ENCODE peak calls at places on chromosomes 11 and 22, in six cellular contexts. U is esophagus squamous epithelium, T is WTC11, P is left lung, W is esophagus muscularis mucosa, H is cardiac fibroblast. K is an unnamed sample.
A peak's percentile ranks its signal among the peaks of the same experiment; 100 is the strongest.

GRCh38 chr11:124869331-124869730 is 4.1 kb downstream of the ROBO3 start:
- DNase-seq in U (no peak), P (no peak), W (no peak), H (no peak), T (no peak), K (no peak)

GRCh38 chr11:90178751-90179150 is 44.1 kb downstream of the CHORDC1 start:
- DNase-seq in U (no peak), H (no peak), W (no peak), T (no peak), P (no peak), K (no peak)

GRCh38 chr11:119594639-119595249 is 134.3 kb downstream of the NECTIN1 start:
- DNase-seq in U (no peak), T (no peak), P (no peak), W (no peak), H (peak; percentile 66), K (no peak)

GRCh38 chr11:31802609-31802989 is 8.5 kb downstream of the PAX6 start:
- DNase-seq in H (no peak), T (peak; percentile 60), P (peak; percentile 68), U (no peak), W (peak; percentile 50), K (no peak)

GRCh38 chr22:43401233-43401632 is 10.6 kb upstream of the MPPED1 start:
- DNase-seq in H (no peak), P (no peak), U (no peak), T (peak; percentile 7), W (no peak), K (no peak)

GRCh38 chr11:5288108-5288911 is 13.4 kb downstream of the OR51B4 start:
- DNase-seq in U (no peak), H (peak; percentile 29), T (no peak), W (no peak), P (no peak), K (no peak)

GRCh38 chr11:115645631-115646271 is 141.5 kb upstream of the CADM1 start:
- DNase-seq in T (peak; percentile 87), W (no peak), U (no peak), P (no peak), H (no peak), K (peak; percentile 89)

GRCh38 chr11:33125611-33126010 is 35.7 kb downstream of the CSTF3 start:
- DNase-seq in H (no peak), P (no peak), T (no peak), W (no peak), U (no peak), K (no peak)

GRCh38 chr11:93288079-93288478 is 42.5 kb upstream of the DEUP1 start:
- DNase-seq in P (no peak), T (no peak), H (no peak), U (no peak), W (no peak), K (no peak)

GRCh38 chr11:79461144-79461543 is 20.3 kb upstream of the TENM4 start:
- DNase-seq in W (peak; percentile 78), U (no peak), T (no peak), H (peak; percentile 61), P (no peak), K (no peak)

GRCh38 chr11:31803813-31804438 is 7.2 kb downstream of the PAX6 start:
- DNase-seq in H (no peak), P (no peak), T (no peak), W (peak; percentile 14), U (no peak), K (no peak)

GRCh38 chr22:37430941-37431340 is 3.7 kb upstream of the ELFN2 start:
- DNase-seq in W (no peak), T (no peak), P (peak; percentile 16), H (no peak), U (no peak), K (no peak)

GRCh38 chr11:8168485-8169257 is at the start of gene RIC3:
- DNase-seq in U (no peak), H (no peak), P (peak; percentile 75), W (no peak), T (peak; percentile 61), K (peak; percentile 60)

GRCh38 chr11:111718436-111719325 is 47.5 kb downstream of the PPP2R1B start:
- DNase-seq in U (no peak), H (peak; percentile 56), W (no peak), P (no peak), T (no peak), K (no peak)

GRCh38 chr11:124460459-124460858 is 15.0 kb upstream of the OR8B8 start:
- DNase-seq in T (no peak), U (no peak), H (no peak), P (no peak), W (no peak), K (no peak)

GRCh38 chr11:19846654-19847330 is 134.2 kb downstream of the NAV2 start:
- DNase-seq in W (no peak), T (no peak), H (peak; percentile 77), P (no peak), U (no peak), K (no peak)

GRCh38 chr11:28836285-28837081 is 728.3 kb downstream of the METTL15 start:
- DNase-seq in T (no peak), U (no peak), W (no peak), P (no peak), H (peak; percentile 94), K (no peak)

GRCh38 chr11:128608732-128609131 is 21.4 kb upstream of the ETS1 start:
- DNase-seq in T (no peak), H (no peak), W (no peak), P (no peak), U (no peak), K (no peak)

DNA sequence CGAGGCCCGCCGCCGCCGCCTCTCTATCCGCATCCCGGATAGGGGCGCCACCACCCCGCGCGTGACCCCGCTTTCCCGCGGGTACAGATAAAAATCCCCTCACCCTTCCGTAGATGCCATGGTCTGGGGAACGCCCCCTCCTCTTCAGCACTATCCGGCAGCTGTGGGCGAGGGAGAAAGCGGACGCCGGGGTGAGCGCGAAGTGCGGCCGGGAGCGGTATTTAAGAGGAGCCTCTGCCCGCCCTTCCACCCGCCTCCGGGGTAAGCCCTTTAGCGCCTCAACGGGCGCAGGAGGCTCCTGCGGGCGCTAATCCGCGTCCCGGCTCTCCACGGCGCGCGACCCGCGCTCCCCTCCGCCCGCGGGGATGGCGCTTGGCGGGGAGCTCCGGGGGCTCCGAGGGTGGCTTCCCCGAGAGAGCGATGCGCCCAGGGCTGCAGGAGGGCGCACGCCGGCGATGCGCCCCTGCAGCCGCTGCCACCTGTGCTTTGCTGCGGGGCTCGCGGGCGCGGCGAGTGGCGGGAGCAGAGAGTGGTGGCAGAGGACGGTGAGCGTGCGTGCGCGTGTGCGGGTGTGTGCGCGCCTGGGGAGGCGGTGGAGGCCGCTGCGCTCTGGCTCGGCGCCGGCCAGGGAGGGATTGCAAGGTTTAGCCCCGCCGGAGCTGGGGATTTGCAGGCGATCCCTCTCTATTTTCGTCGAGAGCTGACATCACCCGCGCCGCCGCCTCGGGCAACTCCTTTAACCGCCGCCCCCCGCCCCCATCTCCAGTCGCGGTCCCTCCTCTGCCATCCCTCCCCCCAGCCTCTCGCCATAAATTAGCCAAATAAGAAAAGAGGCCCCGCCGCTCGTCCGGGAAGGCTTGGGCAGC is at the start of gene SLC1A2:
- DNase-seq in U (no peak), W (no peak), H (peak; percentile 31), T (peak; percentile 71), P (peak; percentile 71), K (peak; percentile 87)
- TF ChIP-seq CTCF in U (no peak), W (no peak), H (no peak), T (no peak), P (no peak), K (no peak)

GRCh38 chr11:47267858-47268257 is 2.1 kb upstream of the MADD start:
- DNase-seq in W (no peak), H (no peak), U (no peak), P (no peak), T (no peak), K (no peak)

GRCh38 chr11:47268448-47269001 is 1.4 kb upstream of the MADD start:
- DNase-seq in W (no peak), U (no peak), H (no peak), T (no peak), P (no peak), K (no peak)

GRCh38 chr11:47270331-47271271 is 668 bp downstream of the MADD start:
- DNase-seq in U (no peak), P (no peak), W (no peak), T (no peak), H (peak; percentile 66), K (peak; percentile 47)

GRCh38 chr11:47269829-47270305 is at the start of gene MADD:
- DNase-seq in U (peak; percentile 37), H (peak; percentile 89), T (peak; percentile 68), P (peak; percentile 97), W (peak; percentile 95), K (peak; percentile 84)

DNA sequence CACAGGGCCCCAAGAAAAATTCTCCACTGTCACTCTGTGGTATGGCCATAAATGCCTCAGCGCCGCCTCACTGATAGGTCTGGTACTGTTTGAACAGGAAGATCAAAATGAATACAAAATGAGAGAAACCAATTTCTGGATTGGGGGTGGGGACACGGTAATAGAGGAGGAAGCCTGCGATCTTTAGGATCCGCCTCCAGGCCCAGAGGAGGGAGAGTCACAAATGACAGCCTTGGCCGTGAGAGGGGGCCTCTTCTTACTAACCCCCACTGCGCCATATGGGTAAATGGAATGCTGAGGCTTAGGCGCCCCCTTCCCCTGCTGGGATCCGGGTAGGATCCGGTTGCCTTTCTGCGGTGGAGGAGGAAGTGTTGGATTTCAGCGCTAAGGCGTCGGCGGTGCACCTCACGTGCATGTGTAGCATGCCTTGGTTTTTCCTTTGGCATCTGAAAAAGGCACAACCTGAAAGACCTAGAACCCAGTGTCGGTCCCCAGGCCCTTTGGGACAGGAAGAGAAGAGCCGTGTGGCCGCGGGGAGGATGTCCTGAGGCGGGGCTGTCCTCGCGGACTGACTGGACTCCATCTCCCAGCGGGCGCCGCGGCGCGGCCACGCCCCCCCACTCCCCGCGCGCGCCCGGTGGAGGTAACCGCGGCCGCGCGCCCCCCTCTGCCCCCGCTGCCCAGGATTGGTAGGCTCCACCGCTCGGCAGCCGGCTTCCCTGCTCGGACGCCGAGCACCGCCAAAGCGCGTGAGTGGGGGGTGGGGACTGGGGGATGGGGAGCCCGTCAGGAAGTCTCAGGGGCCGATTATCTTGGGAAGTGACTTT is 718 bp upstream of the MADD start:
- DNase-seq in W (peak; percentile 95), H (peak; percentile 92), T (peak; percentile 91), P (peak; percentile 96), U (peak; percentile 43), K (peak; percentile 91)
- TF ChIP-seq CTCF in W (peak; percentile 29), H (peak; percentile 28), T (no peak), P (no peak), U (peak; percentile 26), K (no peak)

GRCh38 chr22:38513063-38513462 is 7.0 kb upstream of the DDX17 start:
- DNase-seq in T (peak; percentile 63), W (no peak), P (no peak), H (no peak), U (no peak), K (peak; percentile 63)
- TF ChIP-seq CTCF in T (no peak), W (no peak), P (no peak), H (no peak), U (peak; percentile 7), K (no peak)

GRCh38 chr11:69443138-69443967 is 38.1 kb upstream of the LINC01488 start:
- DNase-seq in T (peak; percentile 89), W (peak; percentile 97), H (peak; percentile 88), U (peak; percentile 25), P (peak; percentile 94), K (peak; percentile 90)

GRCh38 chr11:69443968-69444364 is 37.5 kb upstream of the LINC01488 start:
- DNase-seq in W (no peak), U (no peak), T (no peak), P (no peak), H (peak; percentile 42), K (no peak)

GRCh38 chr11:69446108-69446507 is 35.4 kb upstream of the LINC01488 start:
- DNase-seq in T (no peak), H (peak; percentile 17), P (peak; percentile 36), W (no peak), U (no peak), K (no peak)

GRCh38 chr11:69445131-69445470 is 36.4 kb upstream of the LINC01488 start:
- DNase-seq in U (no peak), T (no peak), H (no peak), W (no peak), P (no peak), K (no peak)

GRCh38 chr11:69444381-69445130 is 36.9 kb upstream of the LINC01488 start:
- DNase-seq in T (peak; percentile 64), P (peak; percentile 86), U (no peak), W (no peak), H (peak; percentile 95), K (no peak)
- TF ChIP-seq CTCF in T (peak; percentile 42), P (no peak), U (no peak), W (peak; percentile 25), H (peak; percentile 56), K (no peak)

K was measured in glutamatergic neuron.